ENCODE peak calls at places on chromosomes 4 and X, in five cellular contexts. U is uterus, P is pancreas, G is PC-3, Z is ovary. N is an unnamed sample.

GRCh38 chr4:73707918-73708577 is 32.3 kb upstream of the CXCL8 start:
- DNase-seq in U (peak; percentile 68), P (peak; percentile 25), G (peak; percentile 99), Z (peak; percentile 65), N (no peak)

GRCh38 chr4:109735566-109736454 is 5.9 kb upstream of the PLA2G12A start:
- DNase-seq in U (no peak), P (peak; percentile 78), G (no peak), Z (no peak), N (no peak)

GRCh38 chr4:53558981-53559620 is 32.2 kb downstream of the LNX1 start:
- DNase-seq in U (no peak), P (no peak), G (peak; percentile 56), Z (no peak), N (no peak)

GRCh38 chrX:126900937-126901336 is 81.4 kb downstream of the PRR32 start:
- DNase-seq in U (no peak), P (no peak), G (no peak), Z (no peak), N (no peak)

GRCh38 chr4:121551881-121552280 is 144.9 kb downstream of the ANXA5 start:
- DNase-seq in U (no peak), P (no peak), G (no peak), Z (no peak), N (no peak)

GRCh38 chr4:81084029-81084428 is 53.5 kb downstream of the BMP3 start:
- DNase-seq in U (no peak), P (no peak), G (peak; percentile 65), Z (no peak), N (no peak)

GRCh38 chrX:39576081-39576701 is 521.6 kb downstream of the BCOR start:
- DNase-seq in U (no peak), P (no peak), G (no peak), Z (no peak), N (no peak)

GRCh38 chrX:65035451-65035779 is 59.2 kb upstream of the ZC4H2 start:
- DNase-seq in U (peak; percentile 25), P (no peak), G (peak; percentile 36), Z (peak; percentile 31), N (peak; percentile 42)

GRCh38 chr4:163967710-163968109 is 473.2 kb downstream of the TMA16 start:
- DNase-seq in U (no peak), P (no peak), G (no peak), Z (no peak), N (no peak)

GRCh38 chrX:74080165-74080564 is 223.8 kb upstream of the ZCCHC13 start:
- DNase-seq in U (no peak), P (no peak), G (no peak), Z (no peak), N (no peak)

GRCh38 chr4:185730387-185730786 is 81.6 kb downstream of the SORBS2 start:
- DNase-seq in U (no peak), P (no peak), G (no peak), Z (no peak), N (no peak)

GRCh38 chr4:48778431-48779094 is 1.5 kb downstream of the FRYL start:
- DNase-seq in U (no peak), P (no peak), G (peak; percentile 21), Z (no peak), N (no peak)

GRCh38 chrX:154602766-154603437 is 16.2 kb downstream of the CTAG1B start:
- DNase-seq in U (no peak), P (no peak), G (no peak), Z (no peak), N (no peak)

GRCh38 chr4:25320374-25321172 is 8.0 kb downstream of the ZCCHC4 start:
- DNase-seq in U (no peak), P (no peak), G (peak; percentile 80), Z (no peak), N (no peak)

GRCh38 chrX:68853665-68854251 is 24.9 kb downstream of the EFNB1 start:
- DNase-seq in U (no peak), P (no peak), G (no peak), Z (no peak), N (no peak)
- TF ChIP-seq CTCF in U (no peak), P (no peak), G (no peak), Z (no peak), N (no peak)

DNA sequence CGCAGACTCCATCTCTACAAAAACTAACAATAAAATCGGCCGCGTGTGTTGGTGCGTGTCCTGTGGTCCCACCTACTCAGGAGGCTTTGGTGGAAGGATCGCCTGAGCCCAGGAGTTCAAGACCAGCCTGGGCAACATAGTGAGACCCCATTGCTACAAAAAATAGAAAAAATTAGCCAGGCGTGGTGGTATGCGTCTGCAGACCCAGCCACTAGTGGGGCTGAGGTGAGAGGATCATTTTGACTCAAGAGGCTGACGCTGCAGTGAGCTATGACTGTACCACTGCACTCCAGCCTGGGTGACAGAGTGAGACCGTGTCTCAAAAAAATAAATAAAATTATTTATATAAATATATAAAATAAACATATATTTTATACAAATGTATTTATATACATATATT is 22.3 kb downstream of the ASMTL start:
- DNase-seq in U (no peak), P (no peak), G (no peak), Z (no peak), N (no peak)
- H3K4me3 ChIP-seq in U (no peak overlapping the region), P (no peak overlapping the region), G (no peak overlapping the region), Z (no peak overlapping the region), N (no peak overlapping the region)

GRCh38 chrX:72270316-72270866 is 6.7 kb downstream of the RPS4X start:
- DNase-seq in U (no peak), P (no peak), G (peak; percentile 41), Z (no peak), N (no peak)

GRCh38 chrX:72271812-72272211 is 5.2 kb downstream of the RPS4X start:
- DNase-seq in U (no peak), P (no peak), G (no peak), Z (no peak), N (no peak)

GRCh38 chrX:72269671-72270251 is 7.3 kb downstream of the RPS4X start:
- DNase-seq in U (no peak), P (no peak), G (peak; percentile 61), Z (no peak), N (no peak)

GRCh38 chrX:72272868-72273267 is 4.2 kb downstream of the RPS4X start:
- DNase-seq in U (no peak), P (no peak), G (peak; percentile 79), Z (no peak), N (no peak)

GRCh38 chrX:72271091-72271490 is 6.0 kb downstream of the RPS4X start:
- DNase-seq in U (no peak), P (no peak), G (no peak), Z (no peak), N (no peak)
- H3K36me3 ChIP-seq in U (no peaks in the 10 kb centered on the region), P (peaks cover 4% of the 10 kb centered on the region), G (peaks cover 80% of the 10 kb centered on the region), Z (no peaks in the 10 kb centered on the region), N (peaks cover 2% of the 10 kb centered on the region)

GRCh38 chr4:165425629-165426028 is 46.8 kb downstream of the CPE start:
- DNase-seq in U (no peak), P (no peak), G (no peak), Z (no peak), N (no peak)
- TF ChIP-seq CTCF in U (no peak), P (no peak), G (no peak), Z (no peak), N (no peak)

GRCh38 chrX:24243692-24244091 is 70.2 kb downstream of the SUPT20HL2 start:
- DNase-seq in U (no peak), P (no peak), G (no peak), Z (no peak), N (no peak)

GRCh38 chrX:24248042-24248441 is 65.8 kb downstream of the SUPT20HL2 start:
- DNase-seq in U (no peak), P (no peak), G (no peak), Z (no peak), N (no peak)

GRCh38 chrX:24245201-24245600 is 68.7 kb downstream of the SUPT20HL2 start:
- DNase-seq in U (no peak), P (no peak), G (peak; percentile 36), Z (no peak), N (no peak)

GRCh38 chrX:24241822-24242648 is 71.8 kb downstream of the SUPT20HL2 start:
- DNase-seq in U (no peak), P (peak; percentile 74), G (peak; percentile 49), Z (no peak), N (peak; percentile 37)

DNA sequence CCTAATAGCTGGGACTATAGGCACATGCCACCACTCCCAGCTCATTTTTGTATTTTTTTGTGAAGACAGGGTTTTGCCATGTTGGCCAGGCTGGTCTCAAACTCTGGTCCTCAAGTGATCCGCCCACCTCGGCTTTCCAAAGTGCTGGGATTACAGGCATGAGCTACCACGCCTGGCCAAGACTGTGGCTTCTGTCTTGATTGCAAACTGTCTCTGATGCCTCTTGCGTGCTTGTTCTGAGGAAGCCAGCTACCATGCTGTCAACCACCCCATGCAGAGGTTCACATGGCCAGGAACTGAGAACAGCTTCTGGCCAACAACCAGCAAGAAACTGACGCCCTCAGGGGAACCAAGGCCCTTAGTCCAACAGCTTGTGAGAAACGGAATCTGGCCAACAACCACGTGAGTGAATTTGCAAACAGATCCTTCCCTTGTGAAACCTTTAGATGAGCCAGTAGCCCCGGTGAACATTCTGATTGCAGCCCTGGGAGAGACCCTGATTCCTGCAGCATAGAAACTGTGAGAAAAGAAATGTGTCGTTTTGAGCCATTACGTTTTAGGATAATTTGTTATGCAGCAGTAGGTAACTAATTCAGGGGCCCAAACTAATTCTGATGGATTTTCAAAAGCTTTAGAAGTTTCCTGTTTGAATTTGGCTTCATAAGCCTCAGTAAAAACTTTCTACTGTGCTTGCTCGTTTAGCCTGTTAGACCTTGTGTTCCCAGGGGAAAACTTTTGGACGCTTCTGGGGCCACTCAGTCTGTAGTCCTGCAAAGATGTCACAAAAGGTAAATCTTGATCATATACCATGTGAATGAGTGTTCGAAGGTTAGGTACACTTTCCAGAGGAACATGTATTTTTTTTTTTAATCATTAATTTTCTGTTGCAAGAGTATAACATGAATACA is 71.0 kb downstream of the SUPT20HL2 start:
- DNase-seq in U (peak; percentile 61), P (peak; percentile 62), G (no peak), Z (peak; percentile 40), N (peak; percentile 29)
- H3K4me3 ChIP-seq in U (no peak overlapping the region), P (no peak overlapping the region), G (no peak overlapping the region), Z (no peak overlapping the region), N (no peak overlapping the region)

N was measured in Caco-2.